ENCODE peak calls at places on chromosome 5, in eight cellular contexts. O is lower leg skin, V is B cell, Z is mucosa of descending colon, W is nephron progenitor cell, R is AG04450, C is astrocyte of the spinal cord, L is HFF-Myc. K is an unnamed sample.

GRCh38 chr5:116084231-116084630 is 594 bp upstream of the COMMD10 start:
- DNase-seq in L (no peak), V (peak; percentile 40), Z (peak; percentile 37), O (no peak), W (peak; percentile 12), R (no peak), C (peak; percentile 30), K (no peak)

GRCh38 chr5:135842737-135843136 is 8.3 kb downstream of the SLC25A48 start:
- DNase-seq in Z (no peak), C (no peak), W (no peak), O (no peak), R (no peak), L (no peak), V (no peak), K (no peak)

GRCh38 chr5:95273956-95274520 is 10.9 kb downstream of the MCTP1 start:
- DNase-seq in W (no peak), V (no peak), Z (no peak), C (no peak), L (no peak), R (no peak), O (no peak), K (no peak)

GRCh38 chr5:15521349-15521937 is 21.5 kb downstream of the FBXL7 start:
- DNase-seq in O (no peak), Z (no peak), R (no peak), L (no peak), C (no peak), V (no peak), W (no peak), K (no peak)

GRCh38 chr5:140075371-140075770 is 32.3 kb upstream of the NRG2 start:
- DNase-seq in C (no peak), V (no peak), O (no peak), Z (no peak), L (no peak), W (no peak), R (no peak), K (no peak)

GRCh38 chr5:43110606-43111170 is 10.0 kb upstream of the ZNF131 start:
- DNase-seq in R (no peak), V (no peak), W (peak; percentile 8), L (no peak), C (no peak), O (no peak), Z (peak; percentile 44), K (no peak)

GRCh38 chr5:124377386-124377785 is 369.1 kb downstream of the ZNF608 start:
- DNase-seq in R (no peak), L (no peak), O (no peak), V (no peak), C (no peak), Z (no peak), W (no peak), K (no peak)

GRCh38 chr5:60652206-60652605 is 47.8 kb downstream of the DEPDC1B start:
- DNase-seq in C (peak; percentile 82), Z (no peak), R (peak; percentile 51), W (no peak), V (no peak), O (no peak), L (peak; percentile 79), K (no peak)

GRCh38 chr5:55377810-55378209 is 70.0 kb downstream of the MTREX start:
- DNase-seq in R (no peak), Z (no peak), W (no peak), V (no peak), L (no peak), C (no peak), O (no peak), K (no peak)

GRCh38 chr5:142869883-142870282 is 99.7 kb downstream of the ARHGAP26 start:
- DNase-seq in O (no peak), W (no peak), C (no peak), Z (peak; percentile 58), R (no peak), L (no peak), V (no peak), K (no peak)

GRCh38 chr5:59793000-59793399 is 100.5 kb downstream of the PDE4D start:
- DNase-seq in C (peak; percentile 97), R (peak; percentile 42), O (no peak), Z (peak; percentile 27), V (no peak), W (no peak), L (peak; percentile 67), K (no peak)

GRCh38 chr5:76607353-76607871 is 15.8 kb downstream of the F2RL2 start:
- DNase-seq in C (peak; percentile 76), R (no peak), W (peak; percentile 6), V (peak; percentile 39), Z (no peak), L (no peak), O (no peak), K (no peak)

GRCh38 chr5:61313960-61314681 is 17.9 kb upstream of the ZSWIM6 start:
- DNase-seq in Z (no peak), L (no peak), R (peak; percentile 63), V (no peak), O (no peak), W (no peak), C (peak; percentile 89), K (no peak)

GRCh38 chr5:179818746-179819295 is 1.9 kb upstream of the SQSTM1 start:
- DNase-seq in Z (peak; percentile 96), V (peak; percentile 96), R (peak; percentile 81), O (peak; percentile 95), W (peak; percentile 57), L (no peak), C (peak; percentile 93), K (peak; percentile 98)

GRCh38 chr5:76794871-76795270 is 24.0 kb upstream of the F2RL1 start:
- DNase-seq in C (peak; percentile 39), Z (no peak), O (no peak), W (no peak), L (no peak), R (no peak), V (no peak), K (no peak)

GRCh38 chr5:32562841-32563240 is 22.5 kb upstream of the SUB1 start:
- DNase-seq in R (no peak), Z (no peak), L (no peak), W (no peak), O (no peak), C (no peak), V (no peak), K (no peak)

GRCh38 chr5:54514269-54514668 is 3.3 kb upstream of the SNX18 start:
- DNase-seq in L (no peak), C (no peak), W (peak; percentile 27), R (no peak), V (peak; percentile 11), Z (no peak), O (no peak), K (no peak)

GRCh38 chr5:93079046-93079445 is 502.0 kb downstream of the NR2F1-AS1 start:
- DNase-seq in L (no peak), O (no peak), W (no peak), Z (no peak), R (no peak), C (no peak), V (no peak), K (no peak)

GRCh38 chr5:53482717-53483638 is 2.5 kb downstream of the FST start:
- DNase-seq in W (peak; percentile 65), V (peak; percentile 30), L (no peak), R (no peak), O (no peak), C (peak; percentile 29), Z (peak; percentile 36), K (no peak)
- TF ChIP-seq CTCF in W (peak; percentile 6), V (no peak), L (peak; percentile 39), R (peak; percentile 46), O (no peak), C (peak; percentile 53), Z (no peak), K (no peak)

DNA sequence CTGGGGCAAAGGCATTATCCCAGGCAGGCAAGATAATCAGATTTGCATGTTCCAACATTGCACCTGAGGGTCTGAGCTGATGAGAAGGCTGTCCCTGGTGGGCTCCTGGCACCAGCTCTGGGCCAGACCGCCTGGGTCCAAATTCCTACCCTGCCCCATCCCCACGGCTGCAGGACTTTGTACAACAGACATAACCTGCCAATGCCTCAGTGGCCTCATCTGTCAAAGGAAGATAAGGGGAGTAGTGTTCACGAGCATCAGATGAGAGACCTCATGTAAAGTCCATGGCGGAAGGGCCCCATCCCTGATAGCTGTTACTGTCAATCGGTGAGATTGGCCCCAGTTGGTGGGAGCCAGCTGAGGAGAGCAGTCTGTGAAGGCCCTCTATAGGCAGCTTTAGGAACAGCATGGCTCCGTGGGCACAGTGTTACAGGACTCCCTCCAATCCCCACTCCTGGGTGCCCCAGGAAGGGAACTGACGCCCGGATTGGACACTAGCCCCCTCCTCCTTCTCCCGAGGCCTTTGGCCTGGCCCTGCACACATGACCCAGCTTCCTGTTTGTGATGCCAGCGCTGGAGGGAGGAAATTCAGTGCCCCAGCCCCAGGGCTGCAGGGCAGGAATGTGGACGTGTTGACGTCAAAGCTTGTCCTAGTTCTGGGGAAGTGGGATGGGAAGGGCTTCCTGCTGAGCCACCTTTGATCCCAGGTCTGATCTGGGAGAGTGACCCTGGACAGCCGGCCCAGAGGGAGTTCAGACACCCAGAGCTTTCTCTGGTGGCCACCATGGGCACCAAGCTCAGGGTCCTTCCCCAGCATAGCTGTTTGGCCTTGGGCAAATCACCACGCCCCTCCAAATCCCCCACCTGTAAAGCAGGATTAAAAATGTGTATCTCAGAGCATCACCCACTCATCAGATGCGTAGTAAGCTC is 56.2 kb downstream of the DUSP1 start:
- DNase-seq in O (peak; percentile 86), V (peak; percentile 76), R (no peak), L (peak; percentile 32), W (peak; percentile 82), C (peak; percentile 61), Z (peak; percentile 88), K (peak; percentile 58)
- TF ChIP-seq CTCF in O (no peak), V (peak; percentile 89), R (peak; percentile 92), L (peak; percentile 91), W (peak; percentile 96), C (peak; percentile 93), Z (peak; percentile 88), K (peak; percentile 81)

GRCh38 chr5:150065346-150065745 is 21.0 kb downstream of the CSF1R start:
- DNase-seq in L (no peak), C (peak; percentile 73), R (no peak), W (no peak), Z (no peak), O (peak; percentile 36), V (no peak), K (no peak)
- TF ChIP-seq CTCF in L (no peak), C (no peak), R (no peak), W (no peak), Z (no peak), O (no peak), V (no peak), K (no peak)

GRCh38 chr5:114018178-114018577 is 343.7 kb upstream of the KCNN2 start:
- DNase-seq in W (no peak), V (no peak), R (no peak), C (no peak), Z (no peak), L (no peak), O (no peak), K (no peak)
- TF ChIP-seq CTCF in W (peak; percentile 36), V (no peak), R (no peak), C (no peak), Z (no peak), L (peak; percentile 13), O (no peak), K (no peak)

DNA sequence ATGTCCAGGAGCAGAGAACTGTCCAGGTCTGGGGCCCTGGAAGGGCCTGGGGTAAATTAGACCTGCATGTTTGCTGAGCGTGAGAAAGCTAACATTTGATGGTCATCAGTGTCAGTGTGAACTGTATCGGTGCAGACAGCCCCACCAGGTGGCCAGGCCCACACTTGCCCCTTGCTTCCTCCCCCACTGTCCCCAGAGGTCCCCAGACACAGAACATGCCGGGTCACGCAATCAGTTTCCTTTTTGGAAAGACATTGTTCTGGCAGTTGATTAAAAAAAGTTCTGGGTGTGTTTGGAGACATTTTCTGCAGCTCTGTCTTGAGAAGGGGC is 1.5 kb downstream of the NKD2 start:
- DNase-seq in O (no peak), L (no peak), C (no peak), V (no peak), W (no peak), Z (no peak), R (no peak), K (no peak)
- TF ChIP-seq CTCF in O (no peak), L (peak; percentile 17), C (no peak), V (no peak), W (no peak), Z (no peak), R (no peak), K (no peak)